ENCODE peak calls at places on chromosomes 11 and 22, in six cellular contexts. U is stomach, Q is HCT116, Y is right lobe of liver, S is esophagus muscularis mucosa, B is uterus. C is an unnamed sample. For H3K36me3, the result is how much of the 10 kb centered on the place peaks cover.

GRCh38 chr22:33923660-33924246 is 3.5 kb upstream of the LARGE1 start:
- DNase-seq in U (peak), Q (peak), Y (no peak), S (no peak), B (peak), C (no peak)

GRCh38 chr11:63858628-63859550 is 20.0 kb downstream of the MARK2 start:
- DNase-seq in U (peak), Q (no peak), Y (no peak), S (no peak), B (peak), C (no peak)

GRCh38 chr11:114610984-114611944 is 15.7 kb upstream of the NXPE4 start:
- DNase-seq in U (no peak), Q (no peak), Y (no peak), S (peak), B (no peak), C (no peak)

GRCh38 chr22:24421428-24421931 is 5.9 kb upstream of the ADORA2A start:
- DNase-seq in U (no peak), Q (peak), Y (no peak), S (no peak), B (no peak), C (no peak)

GRCh38 chr11:118581057-118581456 is 8.8 kb downstream of the ARCN1 start:
- DNase-seq in U (no peak), Q (no peak), Y (no peak), S (no peak), B (no peak), C (no peak)

GRCh38 chr11:75820636-75821035 is 5.6 kb downstream of the UVRAG start:
- DNase-seq in U (no peak), Q (no peak), Y (no peak), S (no peak), B (no peak), C (no peak)

GRCh38 chr22:27089303-27089702 is 431.9 kb downstream of the MIAT start:
- DNase-seq in U (no peak), Q (no peak), Y (no peak), S (no peak), B (no peak), C (no peak)

GRCh38 chr11:79626135-79626748 is 185.4 kb upstream of the TENM4 start:
- DNase-seq in U (no peak), Q (no peak), Y (no peak), S (no peak), B (no peak), C (no peak)

GRCh38 chr11:63866211-63866610 is 27.3 kb downstream of the MARK2 start:
- DNase-seq in U (peak), Q (no peak), Y (no peak), S (no peak), B (peak), C (peak)

GRCh38 chr11:8298801-8299786 is 35.4 kb upstream of the LMO1 start:
- DNase-seq in U (peak), Q (no peak), Y (no peak), S (no peak), B (no peak), C (no peak)

GRCh38 chr11:60924110-60924905 is at the start of gene TMEM132A:
- DNase-seq in U (peak), Q (peak), Y (peak), S (no peak), B (peak), C (no peak)

GRCh38 chr11:92304271-92304670 is 79.7 kb downstream of the FAT3 start:
- DNase-seq in U (no peak), Q (no peak), Y (no peak), S (no peak), B (no peak), C (no peak)

GRCh38 chr11:120139316-120140069 is 1.6 kb upstream of the TRIM29 start:
- DNase-seq in U (peak), Q (no peak), Y (no peak), S (no peak), B (no peak), C (no peak)

GRCh38 chr11:83691387-83692088 is 405.4 kb upstream of the CCDC90B start:
- DNase-seq in U (peak), Q (no peak), Y (no peak), S (no peak), B (peak), C (no peak)
- TF ChIP-seq POLR2A in U (no peak), Q (no peak), Y (no peak), S (no peak), B (no peak), C (no peak)

GRCh38 chr11:11207428-11207827 is 145.6 kb downstream of the CSNK2A3 start:
- DNase-seq in U (no peak), Q (no peak), Y (no peak), S (peak), B (no peak), C (no peak)
- H3K36me3 ChIP-seq in U (under half), Q (under half), Y (under half), S (under half), B (under half), C (under half)

GRCh38 chr11:46238078-46238966 is 39.1 kb upstream of the CREB3L1 start:
- DNase-seq in U (peak), Q (no peak), Y (peak), S (no peak), B (peak), C (peak)
- H3K4me3 ChIP-seq in U (peak), Q (peak), Y (peak), S (peak), B (peak), C (peak)

DNA sequence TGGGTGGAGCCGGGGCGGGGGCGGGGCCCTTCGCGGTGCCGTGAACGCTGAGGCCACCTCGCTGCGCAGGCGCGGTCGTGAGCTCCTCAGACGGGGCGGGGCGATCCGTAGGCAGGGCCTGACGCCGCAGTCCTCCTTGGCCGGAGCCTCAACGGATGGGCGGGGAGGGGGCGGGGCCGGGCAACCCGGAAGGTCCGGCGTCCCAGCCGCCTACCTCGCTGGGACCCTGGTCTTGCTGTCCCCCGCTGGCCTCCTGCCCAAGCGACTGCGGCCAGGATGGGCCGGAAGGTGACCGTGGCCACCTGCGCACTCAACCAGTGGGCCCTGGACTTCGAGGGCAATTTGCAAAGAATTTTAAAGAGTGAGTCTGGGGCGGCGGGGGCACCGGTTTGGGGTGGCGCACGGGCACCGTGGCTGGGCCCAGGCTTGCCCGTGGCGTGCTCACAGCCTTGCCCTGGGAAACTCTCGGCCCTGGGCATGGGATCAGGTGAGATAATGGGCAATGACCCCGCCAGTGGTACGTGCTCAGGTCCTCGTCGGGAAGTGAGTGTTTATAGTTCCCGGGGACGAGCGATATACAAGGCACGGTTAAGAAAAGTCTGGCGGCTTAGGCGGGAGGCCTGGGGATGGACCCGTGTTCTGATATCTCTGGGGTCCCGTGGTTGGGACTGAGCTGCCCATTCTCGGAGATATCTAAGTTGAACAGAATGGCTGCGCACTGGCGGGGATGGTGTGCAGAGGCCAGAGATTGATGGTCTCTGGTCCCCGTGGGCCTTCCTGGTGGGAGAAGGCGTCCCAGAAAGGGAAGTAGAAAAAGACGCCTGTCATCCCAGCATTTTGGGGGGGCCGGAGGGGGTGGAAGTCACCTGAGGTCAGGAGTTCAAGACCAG is at the start of gene NADSYN1:
- DNase-seq in U (peak), Q (peak), Y (peak), S (peak), B (peak), C (peak)
- TF ChIP-seq POLR2A in U (no peak), Q (no peak), Y (peak), S (peak), B (no peak), C (no peak)

DNA sequence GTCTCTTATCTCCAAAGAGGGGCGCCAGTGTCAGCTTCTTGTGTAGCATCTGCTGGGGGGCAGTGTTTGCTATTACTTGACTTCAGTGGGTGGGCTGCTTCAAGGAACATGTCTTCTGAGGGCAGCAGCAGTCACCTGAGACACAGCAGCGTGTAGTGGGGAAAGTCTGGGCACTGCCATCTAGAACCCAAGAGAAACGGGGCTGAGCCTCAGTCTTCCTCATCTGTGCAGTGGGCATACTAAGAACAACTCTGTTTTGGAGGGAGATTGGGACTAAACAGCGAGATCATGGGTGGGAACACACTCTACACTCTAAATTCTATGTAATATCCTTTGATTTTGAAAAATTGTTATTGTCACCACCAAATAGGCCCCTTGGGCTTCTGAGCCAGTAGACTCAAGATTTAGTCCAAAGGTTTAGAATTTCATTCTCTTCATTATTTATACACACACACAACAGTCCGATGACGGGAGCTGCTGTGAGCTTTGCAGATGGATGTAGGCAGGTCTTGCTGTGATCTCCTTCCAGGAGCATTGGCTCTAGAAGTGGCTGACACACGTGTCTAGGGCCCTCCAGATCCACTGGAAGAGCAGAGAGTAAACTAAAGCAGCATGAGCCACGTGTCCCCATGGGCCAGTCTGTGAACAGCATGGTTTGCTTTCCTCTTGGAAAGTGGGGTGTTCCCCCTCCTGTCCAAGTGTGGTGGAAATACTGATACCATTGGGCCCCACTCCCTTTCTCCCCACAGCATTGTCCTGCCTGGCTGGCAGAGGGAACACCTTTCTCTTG is 51.7 kb downstream of the TRAF6 start:
- DNase-seq in U (no peak), Q (no peak), Y (no peak), S (no peak), B (no peak), C (no peak)
- H3K36me3 ChIP-seq in U (under half), Q (under half), Y (under half), S (under half), B (under half), C (under half)

GRCh38 chr11:13183826-13184196 is 93.8 kb upstream of the BMAL1 start:
- DNase-seq in U (no peak), Q (no peak), Y (no peak), S (no peak), B (no peak), C (no peak)
- H3K4me3 ChIP-seq in U (no peak), Q (no peak), Y (no peak), S (no peak), B (no peak), C (no peak)

GRCh38 chr11:692824-693414 is 2.1 kb downstream of the DEAF1 start:
- DNase-seq in U (no peak), Q (no peak), Y (no peak), S (no peak), B (no peak), C (no peak)

GRCh38 chr11:695332-695605 is 247 bp upstream of the DEAF1 start:
- DNase-seq in U (no peak), Q (no peak), Y (no peak), S (no peak), B (no peak), C (no peak)

GRCh38 chr11:694563-695331 is at the start of gene DEAF1:
- DNase-seq in U (peak), Q (peak), Y (peak), S (peak), B (peak), C (peak)

GRCh38 chr11:693415-693831 is 1.6 kb downstream of the DEAF1 start:
- DNase-seq in U (no peak), Q (no peak), Y (no peak), S (no peak), B (no peak), C (no peak)

DNA sequence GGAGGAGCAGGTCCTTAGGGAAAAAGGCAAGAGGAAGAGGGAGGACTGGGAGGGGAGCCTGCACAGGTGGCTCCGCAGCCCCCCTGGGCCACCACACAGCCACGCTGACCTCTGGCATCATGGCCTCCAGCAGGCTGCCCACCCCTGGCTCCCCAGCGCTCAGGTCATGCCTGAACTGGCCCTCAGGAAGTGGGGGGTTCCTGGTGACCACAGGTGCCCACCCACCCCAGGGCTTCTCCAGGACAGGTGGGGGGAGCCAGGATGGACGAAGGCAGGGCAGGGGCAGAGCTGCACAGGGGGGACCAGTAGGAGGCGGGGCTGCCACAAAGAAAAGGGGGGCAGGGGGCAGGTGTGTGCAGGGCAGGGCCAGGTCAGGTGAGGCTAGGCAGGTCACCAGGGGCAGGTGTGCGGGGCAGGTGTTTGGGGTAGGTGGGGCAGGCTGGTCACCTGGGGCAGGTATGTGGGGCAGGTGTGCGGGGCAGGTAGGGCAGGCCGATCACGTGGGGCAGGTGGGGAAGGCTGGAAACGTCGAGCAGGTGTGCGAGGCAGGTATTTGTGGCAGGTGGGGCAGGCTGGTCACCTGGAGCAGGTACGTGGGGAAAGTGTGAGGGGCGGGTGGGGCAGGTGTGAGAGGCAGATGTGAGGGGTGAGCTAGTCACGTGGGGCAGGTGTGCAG is 997 bp downstream of the DEAF1 start:
- DNase-seq in U (no peak), Q (no peak), Y (no peak), S (no peak), B (peak), C (peak)
- TF ChIP-seq POLR2A in U (no peak), Q (no peak), Y (no peak), S (no peak), B (no peak), C (no peak)

GRCh38 chr22:31436132-31436531 is 36.7 kb downstream of the DRG1 start:
- DNase-seq in U (no peak), Q (no peak), Y (no peak), S (no peak), B (no peak), C (no peak)

GRCh38 chr22:31431950-31432349 is 32.5 kb downstream of the DRG1 start:
- DNase-seq in U (no peak), Q (no peak), Y (peak), S (no peak), B (no peak), C (no peak)
- H3K36me3 ChIP-seq in U (half or more), Q (under half), Y (half or more), S (half or more), B (under half), C (half or more)